ENCODE peak calls at places on chromosome 21, in four cellular contexts. L is PC-3, I is endothelial cell of umbilical vein, D is fibroblast of lung. O is an unnamed sample.

GRCh38 chr21:27561116-27561515 is 594.2 kb upstream of the ADAMTS5 start:
- DNase-seq in D (no peak), I (no peak), L (no peak), O (peak)

GRCh38 chr21:41025057-41025390 is 142.9 kb upstream of the BACE2 start:
- DNase-seq in I (no peak), L (no peak), D (no peak), O (no peak)

GRCh38 chr21:30942192-30942591 is 60.8 kb upstream of the KRTAP11-1 start:
- DNase-seq in D (no peak), I (no peak), L (no peak), O (no peak)

GRCh38 chr21:44426663-44427191 is 28.6 kb upstream of the LRRC3 start:
- DNase-seq in I (no peak), D (no peak), L (no peak), O (peak)

GRCh38 chr21:34129971-34130597 is 56.7 kb downstream of the MRPS6 start:
- DNase-seq in D (peak), I (no peak), L (no peak), O (no peak)

GRCh38 chr21:32886339-32886738 is 114.8 kb upstream of the PAXBP1 start:
- DNase-seq in L (peak), D (no peak), I (no peak), O (no peak)

GRCh38 chr21:26374817-26375216 is 198.3 kb downstream of the CYYR1 start:
- DNase-seq in D (no peak), L (peak), I (peak), O (no peak)

GRCh38 chr21:34133802-34134201 is 60.4 kb downstream of the MRPS6 start:
- DNase-seq in I (no peak), L (no peak), D (no peak), O (no peak)

GRCh38 chr21:31557421-31557955 is 102.0 kb upstream of the SOD1 start:
- DNase-seq in D (no peak), I (no peak), L (no peak), O (peak)

GRCh38 chr21:45709696-45710268 is 66.3 kb downstream of the PCBP3 start:
- DNase-seq in L (peak), I (no peak), D (no peak), O (no peak)

GRCh38 chr21:45747802-45748445 is 104.4 kb downstream of the PCBP3 start:
- DNase-seq in I (no peak), L (peak), D (peak), O (no peak)

GRCh38 chr21:37365657-37366487 is 701 bp upstream of the DYRK1A start:
- DNase-seq in L (peak), D (peak), I (peak), O (peak)

GRCh38 chr21:28193189-28193588 is 799.5 kb downstream of the LTN1 start:
- DNase-seq in I (no peak), D (no peak), L (peak), O (no peak)

GRCh38 chr21:42057861-42058437 is 13.2 kb upstream of the UMODL1 start:
- DNase-seq in L (no peak), I (peak), D (peak), O (peak)

GRCh38 chr21:45026066-45026745 is 48.2 kb upstream of the ADARB1 start:
- DNase-seq in L (no peak), D (no peak), I (no peak), O (no peak)

GRCh38 chr21:27831821-27832569 is 865.1 kb upstream of the ADAMTS5 start:
- DNase-seq in D (peak), L (no peak), I (no peak), O (no peak)

GRCh38 chr21:15768045-15768601 is 38.3 kb downstream of the USP25 start:
- DNase-seq in L (peak), I (no peak), D (peak), O (no peak)

GRCh38 chr21:15514073-15514946 is 215.5 kb upstream of the USP25 start:
- DNase-seq in I (no peak), L (no peak), D (no peak), O (no peak)

GRCh38 chr21:36162631-36163030 is 6.0 kb downstream of the DOP1B start:
- DNase-seq in D (no peak), I (no peak), L (peak), O (no peak)

GRCh38 chr21:15669247-15669646 is 60.5 kb upstream of the USP25 start:
- DNase-seq in I (no peak), L (no peak), D (peak), O (no peak)

GRCh38 chr21:14989359-14989758 is 75.4 kb downstream of the NRIP1 start:
- DNase-seq in I (peak), D (peak), L (no peak), O (no peak)

GRCh38 chr21:46159841-46160562 is 4.6 kb upstream of the FTCD start:
- DNase-seq in D (no peak), L (no peak), I (no peak), O (no peak)

GRCh38 chr21:37829447-37829846 is 86.8 kb downstream of the KCNJ6 start:
- DNase-seq in L (peak), D (peak), I (no peak), O (no peak)

GRCh38 chr21:36554411-36555157 is 74.7 kb upstream of the CLDN14 start:
- DNase-seq in I (no peak), L (no peak), D (no peak), O (no peak)

GRCh38 chr21:33418686-33419085 is 15.5 kb downstream of the IFNGR2 start:
- DNase-seq in L (no peak), I (peak), D (no peak), O (no peak)

GRCh38 chr21:41957991-41958766 is 4.4 kb upstream of the C2CD2 start:
- DNase-seq in D (peak), I (peak), L (peak), O (no peak)

GRCh38 chr21:24375201-24375600 is 1232.1 kb downstream of the MRPL39 start:
- DNase-seq in L (no peak), D (no peak), I (no peak), O (peak)
- H3K27ac ChIP-seq in L (no peak), D (no peak), I (no peak), O (no peak)

GRCh38 chr21:39669485-39669884 is 56.7 kb downstream of the B3GALT5 start:
- DNase-seq in L (no peak), I (no peak), D (no peak), O (no peak)
- TF ChIP-seq CTCF in L (no peak), I (no peak), D (no peak), O (no peak)

DNA sequence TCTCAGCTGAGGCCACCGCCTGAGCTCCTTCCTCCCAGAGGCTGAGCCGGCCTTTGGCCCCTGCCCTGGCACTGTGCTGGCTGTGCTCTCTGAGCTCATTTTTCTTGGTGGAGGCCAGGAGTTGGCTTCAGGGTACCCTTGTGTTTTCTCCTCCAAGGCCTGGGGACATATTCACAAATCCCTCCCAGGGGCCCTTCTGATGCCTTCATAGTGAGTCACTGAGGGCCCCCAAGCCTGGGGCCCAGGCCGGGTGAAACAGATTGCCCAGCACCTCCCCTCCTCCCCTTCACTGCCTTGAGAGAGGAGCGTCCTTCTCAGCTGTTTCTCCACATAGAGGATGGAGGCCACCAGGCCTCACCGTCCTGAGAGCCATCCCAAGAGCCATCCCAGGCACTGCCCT is 105.8 kb downstream of the SIK1 start:
- DNase-seq in D (no peak), I (no peak), L (no peak), O (no peak)
- H3K27ac ChIP-seq in D (no peak), I (no peak), L (no peak), O (no peak)

GRCh38 chr21:21688877-21689276 is 690.7 kb downstream of the NCAM2 start:
- DNase-seq in D (peak), L (peak), I (no peak), O (peak)
- TF ChIP-seq CTCF in D (peak), L (peak), I (peak), O (peak)